ENCODE peak calls at places on chromosomes 4 and X, in five cellular contexts. D is GM23338, Y is AG10803, H is IMR-90, Z is pancreas. K is an unnamed sample.

GRCh38 chr4:98765771-98766170 is 107.4 kb upstream of the TSPAN5 start:
- DNase-seq in D (no peak), Y (no peak), H (no peak), Z (no peak), K (no peak)

GRCh38 chrX:22136711-22137110 is 104.6 kb downstream of the PHEX start:
- DNase-seq in D (no peak), Y (no peak), H (peak), Z (no peak), K (no peak)

GRCh38 chrX:134990475-134991473 is at the start of gene SMIM10:
- DNase-seq in D (peak), Y (peak), H (peak), Z (peak), K (peak)

GRCh38 chrX:17395154-17395553 is 20.2 kb downstream of the NHS start:
- DNase-seq in D (no peak), Y (peak), H (no peak), Z (no peak), K (no peak)

GRCh38 chrX:119989905-119990408 is 46.4 kb upstream of the NKAP start:
- DNase-seq in D (peak), Y (no peak), H (no peak), Z (no peak), K (no peak)

GRCh38 chrX:40496728-40497127 is 84.0 kb upstream of the ATP6AP2 start:
- DNase-seq in D (peak), Y (peak), H (peak), Z (no peak), K (peak)

GRCh38 chr4:122783301-122784215 is 43.1 kb upstream of the FGF2 start:
- DNase-seq in D (peak), Y (peak), H (peak), Z (no peak), K (peak)

GRCh38 chr4:153089781-153090180 is 114.5 kb upstream of the TRIM2 start:
- DNase-seq in D (no peak), Y (no peak), H (no peak), Z (no peak), K (no peak)

GRCh38 chrX:43735534-43735933 is 79.4 kb downstream of the MAOA start:
- DNase-seq in D (no peak), Y (no peak), H (no peak), Z (no peak), K (no peak)

GRCh38 chrX:135185795-135186443 is 14.7 kb upstream of the CT55 start:
- DNase-seq in D (peak), Y (peak), H (peak), Z (no peak), K (peak)

GRCh38 chrX:129678881-129679195 is 24.1 kb upstream of the APLN start:
- DNase-seq in D (no peak), Y (no peak), H (no peak), Z (no peak), K (no peak)

GRCh38 chrX:70032797-70033196 is 16.9 kb downstream of the AWAT2 start:
- DNase-seq in D (no peak), Y (no peak), H (no peak), Z (no peak), K (peak)

GRCh38 chr4:99816611-99817309 is at the start of gene DAPP1:
- DNase-seq in D (no peak), Y (no peak), H (no peak), Z (no peak), K (no peak)

GRCh38 chrX:129875669-129876068 is 30.3 kb upstream of the UTP14A start:
- DNase-seq in D (no peak), Y (peak), H (peak), Z (no peak), K (peak)

GRCh38 chr4:24794111-24794860 is 1.1 kb upstream of the SOD3 start:
- DNase-seq in D (no peak), Y (peak), H (peak), Z (no peak), K (peak)

GRCh38 chrX:150085881-150086280 is 147.6 kb upstream of the EOLA2 start:
- DNase-seq in D (no peak), Y (no peak), H (peak), Z (no peak), K (peak)

GRCh38 chr4:163284304-163284703 is 48.1 kb downstream of the NPY1R start:
- DNase-seq in D (no peak), Y (no peak), H (no peak), Z (no peak), K (no peak)

GRCh38 chrX:129843209-129843458 is 552 bp downstream of the ZDHHC9 start:
- DNase-seq in D (no peak), Y (no peak), H (no peak), Z (no peak), K (no peak)

GRCh38 chrX:30161043-30161442 is 54.3 kb upstream of the MAGEB2 start:
- DNase-seq in D (no peak), Y (no peak), H (peak), Z (no peak), K (peak)

GRCh38 chrX:151713859-151714258 is 2.0 kb upstream of the FATE1 start:
- DNase-seq in D (peak), Y (no peak), H (no peak), Z (no peak), K (peak)

GRCh38 chrX:68807818-68808217 is 21.0 kb upstream of the EFNB1 start:
- DNase-seq in D (peak), Y (peak), H (no peak), Z (no peak), K (no peak)

GRCh38 chr4:168514249-168514852 is 17.5 kb downstream of the PALLD start:
- DNase-seq in D (peak), Y (peak), H (peak), Z (no peak), K (peak)

GRCh38 chr4:142353149-142353738 is 492.9 kb downstream of the INPP4B start:
- DNase-seq in D (peak), Y (peak), H (peak), Z (no peak), K (peak)

GRCh38 chr4:46392421-46392820 is 2.5 kb upstream of the GABRA2 start:
- DNase-seq in D (peak), Y (no peak), H (peak), Z (no peak), K (no peak)

GRCh38 chr4:8162625-8163024 is 4.0 kb upstream of the ABLIM2 start:
- DNase-seq in D (no peak), Y (no peak), H (no peak), Z (no peak), K (no peak)

GRCh38 chr4:41750624-41751324 is 2.2 kb upstream of the PHOX2B start:
- DNase-seq in D (peak), Y (no peak), H (no peak), Z (no peak), K (no peak)

GRCh38 chrX:136210243-136210642 is 41.0 kb downstream of the MAP7D3 start:
- DNase-seq in D (no peak), Y (no peak), H (no peak), Z (no peak), K (no peak)

GRCh38 chr4:41644288-41644914 is 104.1 kb downstream of the PHOX2B start:
- DNase-seq in D (peak), Y (peak), H (peak), Z (peak), K (peak)

GRCh38 chrX:136214551-136214950 is 36.6 kb downstream of the MAP7D3 start:
- DNase-seq in D (no peak), Y (peak), H (peak), Z (no peak), K (peak)

GRCh38 chr4:653831-654525 is 20.1 kb downstream of the ATP5ME start:
- DNase-seq in D (no peak), Y (no peak), H (no peak), Z (no peak), K (no peak)

GRCh38 chr4:6324999-6325790 is 55.5 kb downstream of the WFS1 start:
- DNase-seq in D (peak), Y (peak), H (no peak), Z (no peak), K (no peak)

GRCh38 chr4:116066711-116067245 is 953.4 kb upstream of the NDST4 start:
- DNase-seq in D (peak), Y (no peak), H (no peak), Z (no peak), K (no peak)

GRCh38 chr4:26721685-26722084 is 137.8 kb downstream of the TBC1D19 start:
- DNase-seq in D (no peak), Y (no peak), H (no peak), Z (no peak), K (no peak)

GRCh38 chr4:26713563-26714145 is 129.8 kb downstream of the TBC1D19 start:
- DNase-seq in D (no peak), Y (no peak), H (no peak), Z (no peak), K (no peak)

GRCh38 chr4:26719954-26720552 is 136.2 kb downstream of the TBC1D19 start:
- DNase-seq in D (peak), Y (peak), H (peak), Z (no peak), K (peak)

GRCh38 chr4:26717332-26717731 is 133.4 kb downstream of the TBC1D19 start:
- DNase-seq in D (no peak), Y (peak), H (peak), Z (no peak), K (peak)

GRCh38 chr4:26715636-26716242 is 131.9 kb downstream of the TBC1D19 start:
- DNase-seq in D (no peak), Y (no peak), H (no peak), Z (no peak), K (no peak)
- TF ChIP-seq CTCF in D (no peak), Y (no peak), H (no peak), Z (no peak), K (no peak)

DNA sequence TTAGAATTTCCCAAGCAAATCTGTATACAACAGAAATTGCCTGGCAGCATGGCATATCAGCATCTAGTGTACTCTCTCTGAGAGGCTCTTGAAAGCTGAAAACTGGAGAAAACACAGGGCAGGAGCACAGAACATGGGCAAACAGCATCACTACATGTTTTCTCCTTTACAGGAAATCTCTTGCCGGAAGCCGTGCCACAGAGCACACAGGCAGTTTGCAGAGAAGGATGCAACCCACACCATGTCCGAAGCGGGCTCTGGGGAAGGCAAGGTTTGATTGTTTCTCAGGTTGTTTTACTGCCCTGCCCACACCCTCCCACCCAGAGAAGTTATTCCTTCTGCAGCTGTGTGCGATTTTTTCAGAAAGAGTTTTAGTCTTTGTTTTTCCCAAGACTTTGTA is 41.1 kb upstream of the FAM9C start:
- DNase-seq in D (no peak), Y (no peak), H (no peak), Z (no peak), K (no peak)
- H3K4me3 ChIP-seq in D (no peak), Y (no peak), H (no peak), Z (no peak), K (no peak)

GRCh38 chr4:146095091-146095690 is 80.3 kb upstream of the LSM6 start:
- DNase-seq in D (peak), Y (peak), H (peak), Z (no peak), K (peak)
- TF ChIP-seq CTCF in D (peak), Y (peak), H (peak), Z (peak), K (peak)

GRCh38 chr4:55938501-55938900 is 10.2 kb upstream of the CEP135 start:
- DNase-seq in D (no peak), Y (no peak), H (no peak), Z (no peak), K (no peak)
- H3K4me3 ChIP-seq in D (no peak), Y (no peak), H (no peak), Z (no peak), K (no peak)

GRCh38 chr4:177441803-177442622 is at the start of gene AGA:
- DNase-seq in D (peak), Y (peak), H (peak), Z (peak), K (peak)

GRCh38 chr4:177436456-177436855 is 5.8 kb downstream of the AGA start:
- DNase-seq in D (no peak), Y (no peak), H (no peak), Z (no peak), K (no peak)

GRCh38 chr4:177442623-177443155 is 452 bp upstream of the AGA start:
- DNase-seq in D (no peak), Y (no peak), H (no peak), Z (no peak), K (peak)

GRCh38 chr4:177444911-177445736 is 2.9 kb upstream of the AGA start:
- DNase-seq in D (peak), Y (no peak), H (no peak), Z (no peak), K (no peak)

GRCh38 chr4:177441061-177441802 is 1.0 kb downstream of the AGA start:
- DNase-seq in D (peak), Y (peak), H (peak), Z (no peak), K (peak)
- TF ChIP-seq CTCF in D (no peak), Y (peak), H (no peak), Z (no peak), K (no peak)

K was measured in fibroblast of pulmonary artery.